ENCODE peak calls at places on chromosomes 11 and 22, in four cellular contexts. T is fibroblast of lung, H is mucosa of descending colon, O is caudate nucleus. U is an unnamed sample.

GRCh38 chr11:66282468-66283455 is 4.8 kb downstream of the CNIH2 start:
- DNase-seq in T (peak), H (peak), O (peak), U (peak)

GRCh38 chr22:30277547-30278344 is 11.1 kb upstream of the OSM start:
- DNase-seq in T (peak), H (peak), O (peak), U (no peak)

GRCh38 chr11:65611028-65611757 is 2.8 kb downstream of the MAP3K11 start:
- DNase-seq in T (no peak), H (no peak), O (peak), U (no peak)

GRCh38 chr11:45146072-45147016 is at the start of gene PRDM11:
- DNase-seq in T (peak), H (peak), O (no peak), U (peak)

GRCh38 chr22:24697141-24697540 is 77.4 kb downstream of the PIWIL3 start:
- DNase-seq in T (no peak), H (no peak), O (no peak), U (no peak)

GRCh38 chr22:35070451-35071093 is 4.6 kb downstream of the ISX start:
- DNase-seq in T (no peak), H (no peak), O (no peak), U (no peak)

GRCh38 chr22:22578702-22579424 is 19.8 kb upstream of the PRAME start:
- DNase-seq in T (peak), H (no peak), O (no peak), U (no peak)

GRCh38 chr11:66291706-66292542 is at the start of gene TMEM151A:
- DNase-seq in T (no peak), H (no peak), O (no peak), U (no peak)